ENCODE peak calls at places on chromosomes 13 and 19, in ten cellular contexts. C, N, Y, O, I, G, B, J, Z and M are unnamed samples.

GRCh38 chr19:2695288-2695866 is 7.1 kb downstream of the GNG7 start:
- DNase-seq in C (no peak), N (no peak), Y (no peak), O (no peak), I (no peak), G (no peak), B (no peak), J (no peak), Z (no peak), M (no peak)

GRCh38 chr19:31344403-31344802 is 4.8 kb downstream of the TSHZ3 start:
- DNase-seq in C (no peak), N (no peak), Y (no peak), O (no peak), I (no peak), G (peak), B (no peak), J (no peak), Z (peak), M (no peak)

GRCh38 chr13:98405690-98406344 is 171.1 kb downstream of the STK24 start:
- DNase-seq in C (peak), N (no peak), Y (no peak), O (no peak), I (no peak), G (no peak), B (no peak), J (no peak), Z (no peak), M (no peak)

GRCh38 chr13:33229446-33230177 is 55.9 kb downstream of the STARD13 start:
- DNase-seq in C (no peak), N (peak), Y (no peak), O (peak), I (no peak), G (no peak), B (no peak), J (no peak), Z (peak), M (no peak)

GRCh38 chr19:383922-384800 is 24.8 kb downstream of the C2CD4C start:
- DNase-seq in C (no peak), N (no peak), Y (no peak), O (no peak), I (no peak), G (peak), B (no peak), J (no peak), Z (peak), M (no peak)

GRCh38 chr13:20049558-20050473 is 91.3 kb downstream of the ZMYM2 start:
- DNase-seq in C (no peak), N (no peak), Y (no peak), O (no peak), I (no peak), G (no peak), B (no peak), J (no peak), Z (no peak), M (no peak)

GRCh38 chr13:74278901-74279300 is 144.7 kb upstream of the KLF12 start:
- DNase-seq in C (no peak), N (no peak), Y (no peak), O (no peak), I (no peak), G (no peak), B (no peak), J (no peak), Z (no peak), M (no peak)

GRCh38 chr13:77055158-77055557 is 28.2 kb upstream of the FBXL3 start:
- DNase-seq in C (no peak), N (no peak), Y (no peak), O (no peak), I (no peak), G (no peak), B (no peak), J (no peak), Z (no peak), M (no peak)

GRCh38 chr13:114241918-114242317 is 7.2 kb downstream of the CDC16 start:
- DNase-seq in C (no peak), N (no peak), Y (no peak), O (no peak), I (no peak), G (no peak), B (peak), J (no peak), Z (no peak), M (no peak)

GRCh38 chr19:35171730-35172129 is 17.2 kb downstream of the FXYD5 start:
- DNase-seq in C (no peak), N (no peak), Y (no peak), O (no peak), I (no peak), G (no peak), B (no peak), J (no peak), Z (no peak), M (no peak)

GRCh38 chr13:113610266-113610665 is 25.7 kb downstream of the TFDP1 start:
- DNase-seq in C (no peak), N (no peak), Y (no peak), O (no peak), I (no peak), G (no peak), B (no peak), J (no peak), Z (no peak), M (no peak)

GRCh38 chr13:27018882-27019281 is 152.7 kb downstream of the USP12 start:
- DNase-seq in C (no peak), N (no peak), Y (no peak), O (no peak), I (no peak), G (peak), B (no peak), J (no peak), Z (no peak), M (no peak)

GRCh38 chr13:22060187-22060586 is 389.3 kb downstream of the FGF9 start:
- DNase-seq in C (no peak), N (no peak), Y (no peak), O (no peak), I (no peak), G (no peak), B (no peak), J (no peak), Z (no peak), M (no peak)

GRCh38 chr19:32191921-32192320 is 153.5 kb upstream of the ZNF507 start:
- DNase-seq in C (no peak), N (no peak), Y (no peak), O (no peak), I (no peak), G (no peak), B (no peak), J (no peak), Z (no peak), M (no peak)

GRCh38 chr13:77492982-77493381 is 42.5 kb upstream of the SCEL start:
- DNase-seq in C (peak), N (no peak), Y (no peak), O (peak), I (peak), G (no peak), B (no peak), J (no peak), Z (no peak), M (peak)

GRCh38 chr19:16457195-16457953 is 14.4 kb downstream of the EPS15L1 start:
- DNase-seq in C (no peak), N (no peak), Y (no peak), O (no peak), I (peak), G (peak), B (peak), J (no peak), Z (no peak), M (no peak)

GRCh38 chr19:45154064-45154827 is 6.5 kb downstream of the NKPD1 start:
- DNase-seq in C (no peak), N (no peak), Y (no peak), O (no peak), I (no peak), G (no peak), B (peak), J (no peak), Z (peak), M (no peak)